ENCODE peak calls at places on chromosomes 13 and 19, in eight cellular contexts. E is T-helper 1 cell; X is activated T-helper 9 cell treated with anti-CD3 and anti-CD28 coated beads, Interleukin-2, amount 50 U/mL, for 16 hours; O is MV-4-11; Y is activated CD4-positive, alpha-beta T cell treated with anti-CD3 and anti-CD28 coated beads, Interleukin-2, amount 50 U/mL, for 48 hours; N is upper lobe of right lung; H is T-helper 2 cell; R is SW 1271. M is an unnamed sample.

GRCh38 chr19:29880498-29881081 is 61.4 kb upstream of the URI1 start:
- DNase-seq in E (no peak), X (no peak), O (no peak), Y (no peak), N (no peak), H (no peak), R (no peak), M (no peak)

GRCh38 chr13:100725472-100725871 is 50.9 kb upstream of the TMTC4 start:
- DNase-seq in E (no peak), X (no peak), O (no peak), Y (no peak), N (no peak), H (no peak), R (no peak), M (no peak)

GRCh38 chr19:49875801-49876421 is 1.2 kb downstream of the AKT1S1 start:
- DNase-seq in E (peak), X (peak), O (peak), Y (peak), N (peak), H (peak), R (no peak), M (peak)

GRCh38 chr19:1113986-1114483 is 10.2 kb downstream of the GPX4 start:
- DNase-seq in E (no peak), X (no peak), O (no peak), Y (no peak), N (no peak), H (no peak), R (no peak), M (no peak)

GRCh38 chr19:1503089-1503924 is 9.5 kb downstream of the ADAMTSL5 start:
- DNase-seq in E (peak), X (peak), O (peak), Y (peak), N (peak), H (peak), R (no peak), M (peak)

GRCh38 chr13:98581377-98581776 is 4.5 kb upstream of the STK24 start:
- DNase-seq in E (no peak), X (no peak), O (no peak), Y (no peak), N (no peak), H (no peak), R (no peak), M (no peak)

GRCh38 chr13:72565893-72566292 is 161.5 kb downstream of the MZT1 start:
- DNase-seq in E (no peak), X (no peak), O (no peak), Y (no peak), N (no peak), H (no peak), R (no peak), M (no peak)

GRCh38 chr13:100203696-100204367 is 114.9 kb downstream of the PCCA start:
- DNase-seq in E (no peak), X (no peak), O (peak), Y (no peak), N (no peak), H (no peak), R (no peak), M (no peak)

GRCh38 chr19:6220385-6221191 is 59.2 kb downstream of the MLLT1 start:
- DNase-seq in E (no peak), X (no peak), O (peak), Y (no peak), N (no peak), H (no peak), R (no peak), M (no peak)

GRCh38 chr13:24709186-24709913 is 29.1 kb downstream of the ATP12A start:
- DNase-seq in E (peak), X (peak), O (peak), Y (peak), N (no peak), H (peak), R (no peak), M (no peak)

GRCh38 chr19:29694669-29695627 is 20.1 kb downstream of the C19orf12 start:
- DNase-seq in E (peak), X (peak), O (peak), Y (peak), N (peak), H (peak), R (no peak), M (peak)

GRCh38 chr13:100773923-100774641 is 99.5 kb upstream of the TMTC4 start:
- DNase-seq in E (no peak), X (no peak), O (no peak), Y (no peak), N (no peak), H (no peak), R (no peak), M (no peak)

GRCh38 chr13:40452741-40453665 is 213.4 kb downstream of the FOXO1 start:
- DNase-seq in E (no peak), X (no peak), O (peak), Y (no peak), N (no peak), H (no peak), R (no peak), M (no peak)

GRCh38 chr13:113551081-113552000 is 33.2 kb upstream of the TFDP1 start:
- DNase-seq in E (no peak), X (no peak), O (no peak), Y (no peak), N (peak), H (no peak), R (no peak), M (peak)

GRCh38 chr19:10655457-10656312 is 1.5 kb downstream of the ILF3 start:
- DNase-seq in E (no peak), X (no peak), O (peak), Y (no peak), N (no peak), H (no peak), R (no peak), M (no peak)

GRCh38 chr19:18167975-18168645 is 5.5 kb upstream of the IFI30 start:
- DNase-seq in E (peak), X (peak), O (peak), Y (peak), N (peak), H (peak), R (no peak), M (peak)

GRCh38 chr13:94181461-94182107 is 297.9 kb downstream of the DCT start:
- DNase-seq in E (no peak), X (no peak), O (no peak), Y (no peak), N (no peak), H (no peak), R (no peak), M (no peak)

GRCh38 chr19:2199215-2199614 is 35.5 kb downstream of the DOT1L start:
- DNase-seq in E (no peak), X (no peak), O (peak), Y (no peak), N (no peak), H (no peak), R (no peak), M (no peak)

GRCh38 chr19:1863308-1863637 is at the start of gene KLF16:
- DNase-seq in E (no peak), X (no peak), O (no peak), Y (no peak), N (no peak), H (no peak), R (no peak), M (no peak)

GRCh38 chr19:4606921-4607678 is 32.2 kb upstream of the TNFAIP8L1 start:
- DNase-seq in E (no peak), X (no peak), O (no peak), Y (no peak), N (no peak), H (no peak), R (no peak), M (no peak)

GRCh38 chr13:30303269-30303668 is 4.1 kb downstream of the KATNAL1 start:
- DNase-seq in E (no peak), X (no peak), O (no peak), Y (no peak), N (no peak), H (no peak), R (no peak), M (no peak)

GRCh38 chr19:52904052-52904451 is 6.6 kb upstream of the ZNF320 start:
- DNase-seq in E (no peak), X (no peak), O (no peak), Y (no peak), N (no peak), H (no peak), R (no peak), M (no peak)

GRCh38 chr13:21043898-21044297 is 17.5 kb downstream of the LATS2 start:
- DNase-seq in E (no peak), X (no peak), O (no peak), Y (no peak), N (no peak), H (no peak), R (no peak), M (no peak)

GRCh38 chr13:40660270-40660669 is 6.2 kb downstream of the FOXO1 start:
- DNase-seq in E (no peak), X (no peak), O (no peak), Y (no peak), N (no peak), H (no peak), R (no peak), M (no peak)

GRCh38 chr19:10553943-10554381 is 10.3 kb downstream of the ATG4D start:
- DNase-seq in E (peak), X (no peak), O (peak), Y (no peak), N (no peak), H (peak), R (no peak), M (no peak)

GRCh38 chr13:61685683-61686013 is 270.0 kb upstream of the PCDH20 start:
- DNase-seq in E (no peak), X (no peak), O (no peak), Y (no peak), N (no peak), H (no peak), R (no peak), M (no peak)

GRCh38 chr19:2469102-2469914 is 6.6 kb upstream of the GADD45B start:
- DNase-seq in E (no peak), X (no peak), O (peak), Y (peak), N (no peak), H (no peak), R (no peak), M (no peak)

GRCh38 chr13:107900775-107901174 is 314.6 kb downstream of the LIG4 start:
- DNase-seq in E (no peak), X (no peak), O (no peak), Y (no peak), N (no peak), H (no peak), R (no peak), M (no peak)

GRCh38 chr19:33465371-33465770 is 56.2 kb downstream of the PEPD start:
- DNase-seq in E (no peak), X (no peak), O (no peak), Y (no peak), N (no peak), H (no peak), R (no peak), M (peak)

GRCh38 chr19:19657397-19657783 is 6.1 kb downstream of the ATP13A1 start:
- DNase-seq in E (no peak), X (no peak), O (no peak), Y (no peak), N (no peak), H (no peak), R (no peak), M (no peak)

GRCh38 chr13:36919206-36919832 is 719 bp downstream of the SMAD9 start:
- DNase-seq in E (no peak), X (no peak), O (no peak), Y (no peak), N (peak), H (no peak), R (no peak), M (peak)

GRCh38 chr13:84834201-84834600 is 951.9 kb upstream of the SLITRK1 start:
- DNase-seq in E (no peak), X (no peak), O (no peak), Y (no peak), N (no peak), H (no peak), R (no peak), M (no peak)

GRCh38 chr19:12789098-12789903 is 2.0 kb upstream of the JUNB start:
- DNase-seq in E (no peak), X (no peak), O (peak), Y (peak), N (no peak), H (peak), R (no peak), M (no peak)

GRCh38 chr19:3517638-3518037 is 11.5 kb downstream of the FZR1 start:
- DNase-seq in E (no peak), X (no peak), O (no peak), Y (no peak), N (no peak), H (no peak), R (no peak), M (no peak)

GRCh38 chr13:25468330-25469178 is 96.8 kb downstream of the ATP8A2 start:
- DNase-seq in E (no peak), X (no peak), O (no peak), Y (peak), N (no peak), H (no peak), R (no peak), M (no peak)

GRCh38 chr13:72194531-72194930 is 327.5 kb upstream of the DACH1 start:
- DNase-seq in E (no peak), X (no peak), O (no peak), Y (no peak), N (no peak), H (no peak), R (no peak), M (no peak)

M was measured in lower lobe of right lung.